ENCODE peak calls at places on chromosome 18, in seven cellular contexts. M is HCT116, B is K562, W is HepG2, I is H1, T is SK-N-SH, R is GM12878. E is an unnamed sample.

GRCh38 chr18:35526476-35527120 is 28.8 kb upstream of the INO80C start:
- DNase-seq in R (no peak), I (no peak), M (no peak), B (no peak), W (no peak), T (no peak), E (peak)

GRCh38 chr18:61893304-61893970 is 630 bp upstream of the RNF152 start:
- DNase-seq in R (no peak), T (peak), B (peak), M (no peak), W (no peak), I (no peak), E (peak)

GRCh38 chr18:21489119-21489750 is 111.3 kb downstream of the ESCO1 start:
- DNase-seq in I (peak), R (no peak), T (peak), B (peak), M (peak), W (peak), E (peak)

GRCh38 chr18:49520661-49521145 is 33.7 kb upstream of the C18orf32 start:
- DNase-seq in T (no peak), B (no peak), W (no peak), M (no peak), R (no peak), I (no peak), E (no peak)

GRCh38 chr18:7514796-7515440 is 52.2 kb upstream of the PTPRM start:
- DNase-seq in T (no peak), B (no peak), M (no peak), I (no peak), W (no peak), R (no peak), E (no peak)

GRCh38 chr18:23302852-23303527 is 150.1 kb upstream of the RIOK3 start:
- DNase-seq in T (no peak), W (no peak), B (no peak), I (no peak), R (no peak), M (no peak), E (no peak)

GRCh38 chr18:25646971-25647370 is 295.0 kb upstream of the ZNF521 start:
- DNase-seq in W (no peak), R (no peak), I (no peak), M (no peak), B (no peak), T (no peak), E (no peak)

GRCh38 chr18:62452280-62452824 is 70.5 kb upstream of the ZCCHC2 start:
- DNase-seq in R (no peak), M (no peak), B (no peak), I (no peak), W (peak), T (no peak), E (no peak)

GRCh38 chr18:58186258-58186948 is 142.4 kb downstream of the NEDD4L start:
- DNase-seq in T (no peak), M (no peak), W (no peak), I (no peak), R (no peak), B (no peak), E (peak)

GRCh38 chr18:13612111-13612997 is 114.0 kb downstream of the FAM210A start:
- DNase-seq in T (peak), M (no peak), I (no peak), R (peak), B (no peak), W (no peak), E (no peak)

GRCh38 chr18:77807650-77808049 is 558.0 kb downstream of the GALR1 start:
- DNase-seq in W (no peak), B (no peak), I (no peak), T (no peak), M (no peak), R (no peak), E (no peak)

GRCh38 chr18:77815666-77816338 is 566.2 kb downstream of the GALR1 start:
- DNase-seq in I (no peak), B (no peak), M (no peak), W (no peak), T (no peak), R (no peak), E (no peak)

DNA sequence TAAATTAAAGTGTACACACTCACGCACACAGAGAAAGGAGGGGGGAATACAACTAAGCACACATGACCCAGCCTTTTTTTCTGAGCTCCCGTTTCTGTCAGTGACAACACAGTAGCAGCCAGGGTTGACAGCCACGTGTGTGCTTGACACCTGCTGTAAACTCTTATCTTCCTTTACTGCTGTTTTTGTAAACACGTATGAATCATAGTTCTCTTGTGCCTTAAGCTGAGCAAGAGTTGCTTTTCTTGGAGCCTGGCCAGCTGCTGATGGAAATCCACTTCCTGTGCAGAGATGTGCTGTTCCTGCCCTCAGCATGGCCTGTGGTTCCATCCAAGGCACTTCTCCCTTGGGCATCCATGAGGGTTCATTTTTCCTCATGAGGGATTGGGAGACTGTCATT is 561.9 kb downstream of the GALR1 start:
- DNase-seq in I (no peak), T (no peak), R (no peak), M (no peak), B (no peak), W (no peak), E (no peak)
- TF ChIP-seq JUND in I (no peak), T (no peak), R (no peak), M (no peak), B (no peak), W (no peak), E (no peak)

DNA sequence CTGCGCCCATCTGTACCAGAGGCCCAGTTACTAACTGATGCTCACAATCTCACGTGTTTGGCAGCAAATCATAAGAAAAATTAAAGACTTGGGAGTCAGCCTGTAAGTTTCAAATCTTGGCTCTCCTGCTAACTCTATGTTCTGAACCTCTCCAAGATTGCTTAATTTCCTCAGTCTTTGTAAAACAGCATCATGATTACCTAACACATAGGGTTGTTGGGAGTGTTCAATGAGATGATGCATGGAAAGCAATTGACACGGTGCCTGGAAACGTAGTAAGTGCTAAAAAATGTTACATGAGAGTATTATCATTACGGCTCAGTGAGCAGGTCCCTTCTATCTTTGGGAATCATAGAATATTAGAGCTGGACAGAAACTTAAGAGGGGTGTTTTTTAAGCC is 497.6 kb upstream of the TCF4 start:
- DNase-seq in I (no peak), R (no peak), M (no peak), W (no peak), B (no peak), T (no peak), E (no peak)
- TF ChIP-seq JUND in I (no peak), R (no peak), M (no peak), W (no peak), B (no peak), T (no peak), E (no peak)

DNA sequence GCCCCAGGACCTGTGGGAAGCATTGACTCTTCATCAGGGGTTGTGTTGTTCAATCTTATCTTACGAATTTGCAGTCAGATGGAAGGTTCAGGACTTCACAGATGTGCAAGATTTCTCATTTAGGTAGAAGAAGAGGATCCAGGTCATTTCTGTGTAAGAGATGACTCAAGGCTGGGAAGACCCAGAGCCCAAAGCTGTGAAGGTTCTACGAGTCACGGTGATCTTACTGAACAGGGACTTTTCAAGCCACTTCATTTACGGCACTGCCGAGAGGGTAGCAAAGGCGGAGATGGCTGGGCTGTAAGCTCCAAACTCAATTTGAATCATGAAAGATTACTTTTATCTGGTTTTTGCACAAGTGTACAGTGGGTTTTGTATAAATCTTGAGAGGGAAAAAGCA is 228.0 kb upstream of the MEX3C start:
- DNase-seq in T (no peak), I (no peak), M (no peak), W (no peak), B (no peak), R (peak), E (no peak)
- TF ChIP-seq JUND in T (no peak), I (no peak), M (no peak), W (no peak), B (no peak), R (no peak), E (no peak)

GRCh38 chr18:77223653-77224052 is 26.0 kb upstream of the GALR1 start:
- DNase-seq in W (no peak), I (no peak), T (no peak), M (no peak), R (no peak), B (no peak), E (no peak)

GRCh38 chr18:77218642-77219041 is 31.0 kb upstream of the GALR1 start:
- DNase-seq in I (no peak), R (no peak), M (no peak), B (no peak), T (no peak), W (no peak), E (no peak)

GRCh38 chr18:77220726-77221125 is 28.9 kb upstream of the GALR1 start:
- DNase-seq in I (no peak), M (no peak), B (no peak), T (no peak), W (no peak), R (no peak), E (no peak)

GRCh38 chr18:77223221-77223639 is 26.4 kb upstream of the GALR1 start:
- DNase-seq in B (no peak), M (no peak), I (no peak), W (no peak), T (no peak), R (no peak), E (no peak)

DNA sequence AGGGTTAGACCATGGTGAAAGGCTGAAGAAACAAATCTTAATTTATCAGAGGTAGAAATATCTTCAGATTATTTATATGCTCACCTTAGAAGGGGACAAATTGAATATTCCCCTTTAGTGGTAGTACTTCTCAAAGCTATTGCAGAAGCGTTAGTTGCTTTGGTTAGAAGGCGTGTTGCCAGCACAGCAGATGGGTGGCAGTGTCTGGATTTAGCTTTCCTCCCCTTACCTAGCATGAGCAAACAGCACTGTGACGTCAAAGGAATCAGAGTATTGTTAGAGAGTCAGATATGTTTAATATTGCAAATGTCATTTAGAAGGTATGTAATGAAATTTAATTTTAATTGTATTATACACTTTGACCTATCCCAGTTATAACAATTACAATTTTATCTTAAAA is 27.2 kb upstream of the GALR1 start:
- DNase-seq in R (no peak), M (no peak), W (no peak), I (no peak), T (no peak), B (no peak), E (no peak)
- TF ChIP-seq JUND in R (no peak), M (no peak), W (no peak), I (no peak), T (no peak), B (no peak), E (no peak)

GRCh38 chr18:75005622-75006021 is 203.3 kb downstream of the PTGR3 start:
- DNase-seq in B (no peak), M (no peak), I (no peak), W (no peak), T (no peak), R (no peak), E (no peak)
- TF ChIP-seq JUND in B (no peak), M (no peak), I (no peak), W (no peak), T (no peak), R (no peak), E (no peak)

DNA sequence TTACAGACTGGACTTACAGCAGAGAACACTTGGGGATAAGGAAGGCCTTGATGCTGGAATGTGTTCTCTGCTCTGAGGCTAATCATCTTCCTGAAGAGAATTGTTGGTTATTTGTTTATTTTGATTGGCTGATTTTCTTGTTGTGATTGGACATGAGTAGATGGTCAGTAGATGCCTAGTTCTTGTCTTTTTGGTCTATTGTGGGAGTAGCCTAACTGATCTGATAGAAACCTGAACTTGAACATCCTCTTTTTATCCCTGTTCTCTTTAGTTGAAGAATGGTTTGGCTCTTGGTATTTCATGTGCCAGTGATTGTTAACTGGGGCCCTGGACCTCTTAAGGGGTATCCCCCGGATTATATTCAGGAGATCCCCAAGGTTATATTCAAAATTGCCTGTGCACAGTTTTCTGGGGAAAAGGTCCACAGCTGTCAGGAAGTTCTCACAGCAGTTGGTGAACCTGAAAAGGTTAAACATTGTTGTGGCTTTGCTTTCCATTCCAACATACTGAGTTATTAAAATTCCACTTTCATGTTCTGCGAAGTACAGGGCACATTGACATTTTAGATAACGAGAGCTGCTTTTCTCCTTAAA is 13.6 kb downstream of the TWSG1 start:
- DNase-seq in T (no peak), B (no peak), W (no peak), R (peak), M (no peak), I (no peak), E (no peak)
- TF ChIP-seq JUND in T (no peak), B (no peak), W (no peak), R (no peak), M (peak), I (no peak), E (no peak)

GRCh38 chr18:2894131-2894840 is 47.5 kb downstream of the EMILIN2 start:
- DNase-seq in R (no peak), W (peak), I (no peak), B (peak), M (no peak), T (no peak), E (no peak)
- TF ChIP-seq JUND in R (no peak), W (no peak), I (no peak), B (peak), M (no peak), T (no peak), E (no peak)

GRCh38 chr18:42290318-42291307 is 335.6 kb downstream of the PIK3C3 start:
- DNase-seq in R (no peak), I (no peak), W (no peak), T (no peak), B (no peak), M (no peak), E (no peak)
- TF ChIP-seq JUND in R (no peak), I (no peak), W (no peak), T (no peak), B (no peak), M (no peak), E (no peak)

GRCh38 chr18:5890261-5890605 is 5.1 kb downstream of the TMEM200C start:
- DNase-seq in I (no peak), R (no peak), B (no peak), T (no peak), W (peak), M (no peak), E (no peak)
- TF ChIP-seq JUND in I (no peak), R (no peak), B (no peak), T (no peak), W (no peak), M (no peak), E (no peak)

GRCh38 chr18:29164020-29164706 is 987.2 kb upstream of the CDH2 start:
- DNase-seq in I (no peak), T (no peak), W (peak), R (no peak), M (peak), B (no peak), E (no peak)
- TF ChIP-seq JUND in I (no peak), T (peak), W (no peak), R (no peak), M (peak), B (no peak), E (no peak)